ENCODE peak calls at places on chromosomes 12 and 14, in six cellular contexts. V is BE2C; I is CD4-positive, CD25-positive, alpha-beta regulatory T cell; X is testis; R is pancreas; A is aorta. Q is an unnamed sample.

GRCh38 chr14:55754471-55754870 is 174.5 kb downstream of the KTN1 start:
- DNase-seq in X (no peak), V (no peak), I (no peak), A (no peak), R (no peak), Q (no peak)

GRCh38 chr14:24389266-24389855 is 9.4 kb upstream of the NYNRIN start:
- DNase-seq in I (no peak), A (peak; percentile 3), V (no peak), R (no peak), X (no peak), Q (no peak)

GRCh38 chr12:75322464-75322863 is 7.7 kb downstream of the CAPS2 start:
- DNase-seq in A (no peak), V (no peak), R (no peak), I (no peak), X (no peak), Q (no peak)

GRCh38 chr12:12182926-12183325 is 83.9 kb downstream of the LRP6 start:
- DNase-seq in R (no peak), I (no peak), V (no peak), A (no peak), X (no peak), Q (no peak)

GRCh38 chr14:89000007-89000942 is 175.8 kb downstream of the TTC8 start:
- DNase-seq in A (peak; percentile 74), I (no peak), X (peak; percentile 67), R (peak; percentile 16), V (peak; percentile 74), Q (peak; percentile 76)

GRCh38 chr12:131065279-131065678 is 111.6 kb downstream of the ADGRD1 start:
- DNase-seq in R (no peak), I (no peak), V (no peak), X (no peak), A (no peak), Q (no peak)

GRCh38 chr14:45246633-45247173 is 6.3 kb downstream of the MIS18BP1 start:
- DNase-seq in R (no peak), X (no peak), A (no peak), I (no peak), V (no peak), Q (no peak)

GRCh38 chr14:54685286-54685845 is 118.4 kb downstream of the SAMD4A start:
- DNase-seq in R (no peak), I (no peak), A (no peak), V (no peak), X (no peak), Q (no peak)

GRCh38 chr12:91663331-91663998 is 480.8 kb upstream of the DCN start:
- DNase-seq in I (no peak), A (no peak), V (no peak), X (no peak), R (no peak), Q (no peak)

GRCh38 chr12:107853479-107853878 is 79.0 kb downstream of the ASCL4 start:
- DNase-seq in A (no peak), I (no peak), R (no peak), X (no peak), V (no peak), Q (no peak)

GRCh38 chr14:89304972-89305703 is 111.9 kb downstream of the FOXN3 start:
- DNase-seq in R (no peak), X (no peak), A (peak; percentile 75), I (peak; percentile 14), V (no peak), Q (no peak)

GRCh38 chr12:1006255-1006654 is 15.2 kb downstream of the ERC1 start:
- DNase-seq in I (no peak), V (no peak), X (no peak), R (no peak), A (no peak), Q (no peak)

Q was measured in epithelial cell of proximal tubule.